ENCODE peak calls at places on chromosomes 12 and 14, in four cellular contexts. One of them, this sample, is unnamed.

GRCh38 chr12:75208851-75209781 is 523 bp downstream of the KCNC2 start:
- DNase-seq in fibroblast of pulmonary artery: peak; percentile 43
- DNase-seq in suprapubic skin: no peak
- DNase-seq in dorsolateral prefrontal cortex: peak; percentile 67
- DNase-seq in this sample: no peak

GRCh38 chr12:100184549-100184948 is 16.1 kb upstream of the ACTR6 start:
- DNase-seq in fibroblast of pulmonary artery: no peak
- DNase-seq in suprapubic skin: no peak
- DNase-seq in dorsolateral prefrontal cortex: no peak
- DNase-seq in this sample: no peak

GRCh38 chr12:90854136-90854689 is 100.8 kb downstream of the CCER1 start:
- DNase-seq in dorsolateral prefrontal cortex: no peak
- DNase-seq in suprapubic skin: no peak
- DNase-seq in fibroblast of pulmonary artery: peak; percentile 78
- DNase-seq in this sample: no peak

GRCh38 chr14:33617154-33617553 is 333.7 kb downstream of the EGLN3 start:
- DNase-seq in dorsolateral prefrontal cortex: no peak
- DNase-seq in suprapubic skin: no peak
- DNase-seq in fibroblast of pulmonary artery: peak; percentile 79
- DNase-seq in this sample: no peak

GRCh38 chr14:99465288-99465687 is 15.4 kb downstream of the SETD3 start:
- DNase-seq in suprapubic skin: no peak
- DNase-seq in dorsolateral prefrontal cortex: no peak
- DNase-seq in fibroblast of pulmonary artery: no peak
- DNase-seq in this sample: no peak

GRCh38 chr12:110249105-110249504 is 31.9 kb upstream of the ATP2A2 start:
- DNase-seq in fibroblast of pulmonary artery: no peak
- DNase-seq in suprapubic skin: no peak
- DNase-seq in dorsolateral prefrontal cortex: no peak
- DNase-seq in this sample: no peak

GRCh38 chr12:120331390-120331789 is 3.8 kb upstream of the PLA2G1B start:
- DNase-seq in fibroblast of pulmonary artery: no peak
- DNase-seq in dorsolateral prefrontal cortex: no peak
- DNase-seq in suprapubic skin: no peak
- DNase-seq in this sample: no peak

GRCh38 chr12:66984962-66985361 is 284.2 kb upstream of the CAND1 start:
- DNase-seq in fibroblast of pulmonary artery: no peak
- DNase-seq in dorsolateral prefrontal cortex: no peak
- DNase-seq in suprapubic skin: no peak
- DNase-seq in this sample: no peak

GRCh38 chr12:132413931-132414588 is 75.9 kb upstream of the FBRSL1 start:
- DNase-seq in dorsolateral prefrontal cortex: no peak
- DNase-seq in suprapubic skin: no peak
- DNase-seq in fibroblast of pulmonary artery: no peak
- DNase-seq in this sample: peak; percentile 77
- TF ChIP-seq CTCF in dorsolateral prefrontal cortex: peak; percentile 40
- TF ChIP-seq CTCF in suprapubic skin: no peak
- TF ChIP-seq CTCF in fibroblast of pulmonary artery: peak; percentile 52
- TF ChIP-seq CTCF in this sample: peak; percentile 60

GRCh38 chr12:108610856-108611605 is 13.1 kb upstream of the TMEM119 start:
- DNase-seq in dorsolateral prefrontal cortex: no peak
- DNase-seq in suprapubic skin: no peak
- DNase-seq in fibroblast of pulmonary artery: no peak
- DNase-seq in this sample: no peak

GRCh38 chr12:108610336-108610815 is 12.5 kb upstream of the TMEM119 start:
- DNase-seq in fibroblast of pulmonary artery: no peak
- DNase-seq in dorsolateral prefrontal cortex: no peak
- DNase-seq in suprapubic skin: no peak
- DNase-seq in this sample: no peak

GRCh38 chr12:108612788-108613282 is 15.0 kb upstream of the TMEM119 start:
- DNase-seq in fibroblast of pulmonary artery: no peak
- DNase-seq in dorsolateral prefrontal cortex: no peak
- DNase-seq in suprapubic skin: no peak
- DNase-seq in this sample: no peak

GRCh38 chr12:108613548-108613947 is 15.7 kb upstream of the TMEM119 start:
- DNase-seq in fibroblast of pulmonary artery: no peak
- DNase-seq in suprapubic skin: no peak
- DNase-seq in dorsolateral prefrontal cortex: no peak
- DNase-seq in this sample: no peak

DNA sequence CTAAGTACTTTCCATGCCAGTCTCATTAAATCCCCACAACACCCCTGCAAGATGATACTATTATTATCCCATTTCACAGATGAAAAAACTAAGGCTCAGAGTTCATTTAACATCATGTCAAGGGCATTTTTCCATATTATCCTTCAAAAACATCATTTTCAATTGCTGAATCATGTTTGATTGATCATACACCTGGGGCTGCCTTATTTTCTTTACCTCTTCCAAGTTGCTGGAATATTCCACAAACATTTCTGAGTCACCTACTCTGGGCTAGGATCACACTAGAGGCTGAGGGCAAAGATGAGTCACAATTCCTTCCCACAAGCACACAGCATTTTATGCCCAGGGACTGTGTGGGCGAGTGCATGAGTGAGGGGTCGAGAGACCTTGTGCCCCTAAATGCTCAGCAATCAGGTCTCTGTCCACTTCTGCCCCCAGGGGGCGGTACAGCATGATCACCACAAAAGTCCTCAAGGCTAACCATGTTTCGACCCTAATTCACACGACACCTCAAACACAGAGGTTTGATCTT is 14.1 kb upstream of the TMEM119 start:
- DNase-seq in dorsolateral prefrontal cortex: no peak
- DNase-seq in suprapubic skin: no peak
- DNase-seq in fibroblast of pulmonary artery: peak; percentile 56
- DNase-seq in this sample: no peak
- TF ChIP-seq CTCF in dorsolateral prefrontal cortex: peak; percentile 39
- TF ChIP-seq CTCF in suprapubic skin: peak; percentile 22
- TF ChIP-seq CTCF in fibroblast of pulmonary artery: peak; percentile 50
- TF ChIP-seq CTCF in this sample: peak; percentile 38

GRCh38 chr12:114476159-114476558 is 70.2 kb upstream of the TBX5 start:
- DNase-seq in suprapubic skin: no peak
- DNase-seq in dorsolateral prefrontal cortex: no peak
- DNase-seq in fibroblast of pulmonary artery: peak; percentile 58
- DNase-seq in this sample: no peak
- TF ChIP-seq CTCF in suprapubic skin: peak; percentile 12
- TF ChIP-seq CTCF in dorsolateral prefrontal cortex: peak; percentile 67
- TF ChIP-seq CTCF in fibroblast of pulmonary artery: peak; percentile 62
- TF ChIP-seq CTCF in this sample: peak; percentile 36

GRCh38 chr12:48934312-48934706 is 9.0 kb upstream of the FKBP11 start:
- DNase-seq in suprapubic skin: no peak
- DNase-seq in dorsolateral prefrontal cortex: no peak
- DNase-seq in fibroblast of pulmonary artery: no peak
- DNase-seq in this sample: no peak
- TF ChIP-seq CTCF in suprapubic skin: peak; percentile 7
- TF ChIP-seq CTCF in dorsolateral prefrontal cortex: peak; percentile 39
- TF ChIP-seq CTCF in fibroblast of pulmonary artery: peak; percentile 39
- TF ChIP-seq CTCF in this sample: peak; percentile 35

GRCh38 chr12:19572920-19573558 is 133.7 kb downstream of the AEBP2 start:
- DNase-seq in dorsolateral prefrontal cortex: no peak
- DNase-seq in fibroblast of pulmonary artery: peak; percentile 70
- DNase-seq in suprapubic skin: no peak
- DNase-seq in this sample: no peak
- TF ChIP-seq CTCF in dorsolateral prefrontal cortex: peak; percentile 42
- TF ChIP-seq CTCF in fibroblast of pulmonary artery: peak; percentile 49
- TF ChIP-seq CTCF in suprapubic skin: no peak
- TF ChIP-seq CTCF in this sample: peak; percentile 68

GRCh38 chr12:13130981-13131380 is 27.5 kb upstream of the GSG1 start:
- DNase-seq in dorsolateral prefrontal cortex: no peak
- DNase-seq in fibroblast of pulmonary artery: no peak
- DNase-seq in suprapubic skin: no peak
- DNase-seq in this sample: no peak

GRCh38 chr12:13133886-13134285 is 30.4 kb upstream of the GSG1 start:
- DNase-seq in fibroblast of pulmonary artery: no peak
- DNase-seq in dorsolateral prefrontal cortex: no peak
- DNase-seq in suprapubic skin: no peak
- DNase-seq in this sample: no peak

GRCh38 chr12:13135336-13136178 is 32.1 kb upstream of the GSG1 start:
- DNase-seq in dorsolateral prefrontal cortex: no peak
- DNase-seq in fibroblast of pulmonary artery: peak; percentile 71
- DNase-seq in suprapubic skin: peak; percentile 92
- DNase-seq in this sample: no peak
- TF ChIP-seq CTCF in dorsolateral prefrontal cortex: peak; percentile 17
- TF ChIP-seq CTCF in fibroblast of pulmonary artery: no peak
- TF ChIP-seq CTCF in suprapubic skin: peak; percentile 35
- TF ChIP-seq CTCF in this sample: no peak

GRCh38 chr12:108854055-108854452 is 3.3 kb downstream of the SSH1 start:
- DNase-seq in fibroblast of pulmonary artery: peak; percentile 96
- DNase-seq in dorsolateral prefrontal cortex: no peak
- DNase-seq in suprapubic skin: no peak
- DNase-seq in this sample: no peak

GRCh38 chr12:108849653-108850052 is 7.7 kb downstream of the SSH1 start:
- DNase-seq in fibroblast of pulmonary artery: no peak
- DNase-seq in dorsolateral prefrontal cortex: no peak
- DNase-seq in suprapubic skin: no peak
- DNase-seq in this sample: no peak

GRCh38 chr12:108852674-108853073 is 4.7 kb downstream of the SSH1 start:
- DNase-seq in fibroblast of pulmonary artery: peak; percentile 78
- DNase-seq in suprapubic skin: no peak
- DNase-seq in dorsolateral prefrontal cortex: no peak
- DNase-seq in this sample: no peak

GRCh38 chr12:108853426-108853825 is 4.0 kb downstream of the SSH1 start:
- DNase-seq in suprapubic skin: no peak
- DNase-seq in dorsolateral prefrontal cortex: no peak
- DNase-seq in fibroblast of pulmonary artery: no peak
- DNase-seq in this sample: no peak

DNA sequence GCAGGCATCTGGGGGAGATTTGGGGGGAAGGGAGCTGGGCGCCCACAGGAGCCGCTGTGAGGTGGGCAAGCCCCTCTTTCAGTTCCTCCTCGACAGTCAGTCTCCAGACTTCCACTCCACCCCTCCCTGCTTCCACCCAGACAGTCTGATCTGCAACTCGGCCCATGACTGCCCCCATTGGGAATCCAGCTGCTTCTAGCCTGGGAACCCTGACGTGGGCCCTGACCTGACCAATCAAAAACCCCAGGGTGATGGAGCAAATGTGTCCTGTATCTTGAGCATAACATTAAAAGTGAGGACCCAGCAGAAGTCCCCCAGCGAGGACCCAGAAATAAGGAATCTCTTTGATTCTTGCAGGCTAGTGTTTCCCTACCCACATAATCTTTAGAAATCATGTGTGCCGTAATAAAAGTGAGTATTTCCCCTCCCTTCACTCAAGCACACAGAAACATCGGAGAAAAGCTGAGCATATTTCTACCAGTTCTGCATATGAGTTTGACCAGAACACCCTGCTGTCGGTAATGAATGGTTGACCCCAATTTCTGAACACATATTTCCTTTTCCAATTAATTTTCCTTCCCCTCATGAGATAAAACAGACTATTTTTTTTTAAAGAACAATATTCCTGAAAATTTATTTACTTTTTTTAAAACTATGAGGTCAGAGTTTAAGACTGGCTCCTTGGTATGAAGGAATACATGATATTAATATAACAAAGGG is 6.4 kb downstream of the SSH1 start:
- DNase-seq in fibroblast of pulmonary artery: peak; percentile 86
- DNase-seq in suprapubic skin: no peak
- DNase-seq in dorsolateral prefrontal cortex: no peak
- DNase-seq in this sample: no peak
- TF ChIP-seq CTCF in fibroblast of pulmonary artery: peak; percentile 14
- TF ChIP-seq CTCF in suprapubic skin: no peak
- TF ChIP-seq CTCF in dorsolateral prefrontal cortex: no peak
- TF ChIP-seq CTCF in this sample: peak; percentile 26

GRCh38 chr14:23915559-23915958 is 38.0 kb upstream of the DHRS4 start:
- DNase-seq in suprapubic skin: no peak
- DNase-seq in fibroblast of pulmonary artery: no peak
- DNase-seq in dorsolateral prefrontal cortex: no peak
- DNase-seq in this sample: no peak

GRCh38 chr14:23916038-23916437 is 37.5 kb upstream of the DHRS4 start:
- DNase-seq in dorsolateral prefrontal cortex: no peak
- DNase-seq in fibroblast of pulmonary artery: peak; percentile 3
- DNase-seq in suprapubic skin: no peak
- DNase-seq in this sample: no peak

GRCh38 chr14:23910081-23910875 is 43.3 kb upstream of the DHRS4 start:
- DNase-seq in fibroblast of pulmonary artery: peak; percentile 62
- DNase-seq in dorsolateral prefrontal cortex: no peak
- DNase-seq in suprapubic skin: no peak
- DNase-seq in this sample: no peak

GRCh38 chr14:23916446-23916845 is 37.1 kb upstream of the DHRS4 start:
- DNase-seq in fibroblast of pulmonary artery: no peak
- DNase-seq in suprapubic skin: no peak
- DNase-seq in dorsolateral prefrontal cortex: no peak
- DNase-seq in this sample: no peak

DNA sequence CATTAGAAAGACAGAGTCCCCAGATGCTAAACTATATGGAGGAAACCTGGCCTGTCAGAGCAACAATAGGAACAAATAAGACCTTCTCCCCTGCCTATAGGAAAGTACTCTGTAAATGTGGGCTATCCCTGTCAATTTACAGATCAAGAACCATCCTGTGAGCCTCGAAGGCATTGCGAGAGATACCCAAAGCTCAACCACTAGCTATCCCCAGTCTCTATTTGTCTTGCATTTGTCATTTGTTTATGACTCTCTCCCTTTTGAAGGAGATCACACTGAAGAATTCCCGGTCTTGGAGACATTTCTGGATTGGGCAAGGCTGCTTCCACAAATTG is 42.7 kb upstream of the DHRS4 start:
- DNase-seq in dorsolateral prefrontal cortex: no peak
- DNase-seq in suprapubic skin: no peak
- DNase-seq in fibroblast of pulmonary artery: no peak
- DNase-seq in this sample: no peak
- TF ChIP-seq CTCF in dorsolateral prefrontal cortex: no peak
- TF ChIP-seq CTCF in suprapubic skin: no peak
- TF ChIP-seq CTCF in fibroblast of pulmonary artery: no peak
- TF ChIP-seq CTCF in this sample: no peak

GRCh38 chr14:90060312-90060964 is 1.4 kb upstream of the KCNK13 start:
- DNase-seq in fibroblast of pulmonary artery: peak; percentile 47
- DNase-seq in dorsolateral prefrontal cortex: peak; percentile 72
- DNase-seq in suprapubic skin: no peak
- DNase-seq in this sample: peak; percentile 65
- TF ChIP-seq CTCF in fibroblast of pulmonary artery: peak; percentile 28
- TF ChIP-seq CTCF in dorsolateral prefrontal cortex: peak; percentile 73
- TF ChIP-seq CTCF in suprapubic skin: peak; percentile 32
- TF ChIP-seq CTCF in this sample: peak; percentile 50

DNA sequence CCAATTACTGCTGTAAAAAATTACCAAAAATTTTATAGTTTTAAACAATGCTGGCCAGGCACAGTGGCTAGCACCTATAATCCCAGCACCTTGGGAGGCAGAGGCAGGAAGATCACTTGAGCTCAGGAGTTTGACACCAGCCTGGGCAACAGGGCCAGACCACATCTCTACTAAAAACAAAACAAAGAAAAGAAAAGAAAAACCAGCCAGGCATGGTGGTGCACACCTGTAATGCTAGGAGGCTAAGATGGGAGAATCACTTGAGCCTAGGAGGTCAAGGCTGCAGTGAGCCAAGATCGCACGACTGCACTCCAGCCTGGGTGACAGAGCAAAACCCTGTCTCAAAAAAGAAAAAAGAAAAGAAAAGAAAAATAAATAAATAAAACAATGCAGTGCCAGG is 54.0 kb upstream of the ARID2 start:
- DNase-seq in dorsolateral prefrontal cortex: no peak
- DNase-seq in suprapubic skin: no peak
- DNase-seq in fibroblast of pulmonary artery: no peak
- DNase-seq in this sample: no peak
- TF ChIP-seq CTCF in dorsolateral prefrontal cortex: no peak
- TF ChIP-seq CTCF in suprapubic skin: no peak
- TF ChIP-seq CTCF in fibroblast of pulmonary artery: no peak
- TF ChIP-seq CTCF in this sample: no peak

This sample was measured in D721Med.